ENCODE peak calls at places on chromosomes 6 and 20, in six cellular contexts. B is T-helper 9 cell, X is lower lobe of right lung, K is fibroblast of the conjunctiva, P is posterior cingulate gyrus, V is iris pigment epithelial cell. Y is an unnamed sample.

GRCh38 chr6:53009056-53009455 is 14.0 kb upstream of the GSTA4 start:
- DNase-seq in P (no peak), X (no peak), B (no peak), K (no peak), V (no peak), Y (no peak)

GRCh38 chr6:144013486-144013909 is 5.4 kb upstream of the PLAGL1 start:
- DNase-seq in K (peak), B (peak), P (peak), V (peak), X (peak), Y (peak)

GRCh38 chr20:45583502-45583901 is 4.4 kb upstream of the WFDC8 start:
- DNase-seq in X (no peak), B (no peak), K (no peak), P (no peak), V (no peak), Y (no peak)

GRCh38 chr6:33963351-33963750 is 159.5 kb upstream of the MLN start:
- DNase-seq in P (no peak), K (no peak), X (no peak), B (no peak), V (no peak), Y (no peak)

GRCh38 chr6:63690210-63690609 is 54.6 kb downstream of the PHF3 start:
- DNase-seq in P (no peak), V (no peak), X (no peak), K (no peak), B (no peak), Y (no peak)

GRCh38 chr6:42271834-42272805 is 54.5 kb upstream of the MRPS10 start:
- DNase-seq in B (no peak), X (no peak), K (no peak), P (no peak), V (no peak), Y (no peak)

GRCh38 chr6:47159763-47160162 is 117.6 kb upstream of the ADGRF1 start:
- DNase-seq in V (no peak), K (no peak), X (no peak), P (no peak), B (no peak), Y (no peak)

GRCh38 chr20:61254881-61255589 is 3.0 kb downstream of the CDH4 start:
- DNase-seq in V (peak), B (no peak), P (no peak), X (no peak), K (no peak), Y (no peak)

GRCh38 chr6:5619249-5619648 is 357.9 kb downstream of the FARS2 start:
- DNase-seq in K (no peak), P (no peak), B (peak), V (no peak), X (no peak), Y (no peak)

GRCh38 chr20:823326-823902 is 10.1 kb upstream of the FAM110A start:
- DNase-seq in B (no peak), V (no peak), K (no peak), X (no peak), P (no peak), Y (no peak)

GRCh38 chr6:20976391-20976790 is 442.1 kb downstream of the CDKAL1 start:
- DNase-seq in P (no peak), B (no peak), V (no peak), X (no peak), K (no peak), Y (no peak)

GRCh38 chr6:12957321-12958051 is 240.9 kb downstream of the PHACTR1 start:
- DNase-seq in B (no peak), V (peak), P (peak), K (peak), X (peak), Y (peak)

GRCh38 chr6:166105341-166106075 is 62.1 kb downstream of the TBXT start:
- DNase-seq in K (no peak), X (no peak), V (no peak), B (no peak), P (no peak), Y (no peak)

GRCh38 chr6:32192608-32193039 is at the start of gene GPSM3:
- DNase-seq in X (peak), V (peak), P (no peak), K (no peak), B (peak), Y (peak)

GRCh38 chr20:23291575-23292240 is 58.9 kb upstream of the NXT1 start:
- DNase-seq in P (no peak), K (no peak), X (no peak), V (peak), B (no peak), Y (no peak)

GRCh38 chr6:44065443-44066115 is 61.7 kb downstream of the MRPL14 start:
- DNase-seq in B (no peak), X (no peak), P (no peak), V (no peak), K (no peak), Y (no peak)

GRCh38 chr6:168999392-168999791 is 254.3 kb downstream of the THBS2 start:
- DNase-seq in P (no peak), V (no peak), B (no peak), K (no peak), X (no peak), Y (no peak)

GRCh38 chr6:70657706-70658105 is 10.0 kb upstream of the SMAP1 start:
- DNase-seq in X (no peak), B (no peak), P (no peak), K (no peak), V (no peak), Y (no peak)

GRCh38 chr6:158629376-158630221 is 14.9 kb downstream of the DYNLT1 start:
- DNase-seq in B (no peak), P (no peak), K (no peak), V (no peak), X (no peak), Y (peak)

GRCh38 chr6:128963561-128963960 is 80.6 kb downstream of the LAMA2 start:
- DNase-seq in V (peak), K (no peak), B (no peak), X (no peak), P (no peak), Y (no peak)

GRCh38 chr6:30810813-30811329 is 66.5 kb upstream of the IER3 start:
- DNase-seq in B (no peak), X (no peak), K (no peak), V (no peak), P (no peak), Y (peak)

GRCh38 chr20:49913399-49914047 is 1.8 kb downstream of the SPATA2 start:
- DNase-seq in P (no peak), X (no peak), K (no peak), B (no peak), V (no peak), Y (no peak)

GRCh38 chr20:62508641-62509051 is 32.9 kb upstream of the GATA5 start:
- DNase-seq in K (no peak), V (no peak), X (no peak), B (no peak), P (no peak), Y (no peak)

GRCh38 chr6:36929607-36930006 is 24.9 kb upstream of the PI16 start:
- DNase-seq in K (peak), B (no peak), P (no peak), V (peak), X (no peak), Y (no peak)

GRCh38 chr6:121794630-121795029 is 359.2 kb downstream of the GJA1 start:
- DNase-seq in X (no peak), V (peak), K (peak), B (no peak), P (no peak), Y (no peak)

GRCh38 chr20:38120625-38120988 is 44.5 kb downstream of the TGM2 start:
- DNase-seq in B (no peak), X (no peak), V (no peak), P (no peak), K (no peak), Y (no peak)